ENCODE peak calls at places on chromosomes 11 and 22, in eight cellular contexts. N is AG09309, C is ovary, E is GM20000, Y is testis, R is IMR-90, K is neural progenitor cell, G is endothelial cell of umbilical vein. F is an unnamed sample.
A peak's percentile ranks its signal among the peaks of the same experiment; 100 is the strongest.

GRCh38 chr11:59716051-59716450 is 2.4 kb upstream of the OR10V1 start:
- DNase-seq in N (no peak), C (no peak), E (no peak), Y (no peak), R (no peak), K (no peak), G (no peak), F (no peak)

GRCh38 chr11:70913715-70914231 is 338.6 kb downstream of the SHANK2 start:
- DNase-seq in N (no peak), C (no peak), E (no peak), Y (no peak), R (no peak), K (peak; percentile 78), G (no peak), F (no peak)

GRCh38 chr11:34564807-34565241 is 51.2 kb upstream of the ELF5 start:
- DNase-seq in N (no peak), C (no peak), E (no peak), Y (peak; percentile 30), R (no peak), K (no peak), G (no peak), F (no peak)

GRCh38 chr22:37229805-37230672 is 14.0 kb downstream of the RAC2 start:
- DNase-seq in N (peak; percentile 8), C (no peak), E (peak; percentile 85), Y (no peak), R (peak; percentile 51), K (no peak), G (no peak), F (no peak)

GRCh38 chr11:61754534-61755482 is 2.4 kb downstream of the MYRF start:
- DNase-seq in N (no peak), C (peak; percentile 74), E (no peak), Y (no peak), R (peak; percentile 54), K (peak; percentile 51), G (no peak), F (no peak)

GRCh38 chr11:135075740-135076139 is 663.7 kb upstream of the B3GAT1 start:
- DNase-seq in N (no peak), C (peak; percentile 44), E (no peak), Y (peak; percentile 97), R (peak; percentile 5), K (peak; percentile 52), G (peak; percentile 27), F (peak; percentile 46)

GRCh38 chr11:113572349-113572748 is 97.2 kb upstream of the DRD2 start:
- DNase-seq in N (no peak), C (no peak), E (no peak), Y (no peak), R (no peak), K (no peak), G (no peak), F (no peak)

GRCh38 chr11:122153746-122154145 is 37.7 kb upstream of the BLID start:
- DNase-seq in N (no peak), C (no peak), E (no peak), Y (no peak), R (no peak), K (no peak), G (peak; percentile 20), F (no peak)

GRCh38 chr11:31680770-31681169 is 130.4 kb downstream of the PAX6 start:
- DNase-seq in N (no peak), C (no peak), E (no peak), Y (no peak), R (no peak), K (no peak), G (no peak), F (no peak)

GRCh38 chr22:47006869-47007268 is 244.4 kb downstream of the TBC1D22A start:
- DNase-seq in N (no peak), C (no peak), E (no peak), Y (no peak), R (no peak), K (no peak), G (no peak), F (no peak)

GRCh38 chr11:33875621-33876294 is 16.1 kb downstream of the LMO2 start:
- DNase-seq in N (no peak), C (no peak), E (no peak), Y (no peak), R (no peak), K (no peak), G (no peak), F (no peak)

GRCh38 chr11:44777537-44778199 is 50.9 kb downstream of the TSPAN18 start:
- DNase-seq in N (no peak), C (no peak), E (no peak), Y (no peak), R (no peak), K (no peak), G (no peak), F (no peak)

GRCh38 chr11:3939651-3940190 is 84.3 kb downstream of the STIM1 start:
- DNase-seq in N (peak; percentile 62), C (no peak), E (no peak), Y (no peak), R (peak; percentile 74), K (no peak), G (no peak), F (no peak)

GRCh38 chr11:61797263-61797944 is 4.7 kb downstream of the FEN1 start:
- DNase-seq in N (peak; percentile 46), C (peak; percentile 73), E (peak; percentile 69), Y (peak; percentile 91), R (peak; percentile 88), K (peak; percentile 78), G (peak; percentile 91), F (peak; percentile 90)

GRCh38 chr11:100562102-100562501 is 125.0 kb upstream of the ARHGAP42 start:
- DNase-seq in N (peak; percentile 57), C (no peak), E (no peak), Y (no peak), R (peak; percentile 86), K (no peak), G (peak; percentile 93), F (no peak)

GRCh38 chr11:71452354-71453020 is 516 bp upstream of the NADSYN1 start:
- DNase-seq in N (peak; percentile 25), C (peak; percentile 54), E (no peak), Y (peak; percentile 59), R (peak; percentile 35), K (peak; percentile 67), G (peak; percentile 63), F (no peak)

GRCh38 chr11:2265396-2265795 is 5.0 kb downstream of the ASCL2 start:
- DNase-seq in N (no peak), C (no peak), E (no peak), Y (peak; percentile 17), R (no peak), K (no peak), G (no peak), F (no peak)

GRCh38 chr11:132911186-132911585 is 621.1 kb downstream of the OPCML start:
- DNase-seq in N (no peak), C (no peak), E (no peak), Y (no peak), R (peak; percentile 58), K (no peak), G (no peak), F (no peak)

GRCh38 chr11:109728056-109728455 is 306.1 kb downstream of the C11orf87 start:
- DNase-seq in N (no peak), C (no peak), E (no peak), Y (no peak), R (no peak), K (no peak), G (no peak), F (no peak)

GRCh38 chr22:20436309-20437252 is 1.0 kb downstream of the SCARF2 start:
- DNase-seq in N (no peak), C (peak; percentile 73), E (peak; percentile 55), Y (no peak), R (peak; percentile 30), K (peak; percentile 85), G (peak; percentile 20), F (no peak)

GRCh38 chr11:102513869-102514268 is 16.7 kb downstream of the MMP7 start:
- DNase-seq in N (no peak), C (no peak), E (no peak), Y (no peak), R (peak; percentile 34), K (no peak), G (no peak), F (peak; percentile 52)

GRCh38 chr22:29689201-29689871 is 30.5 kb upstream of the CABP7 start:
- DNase-seq in N (no peak), C (no peak), E (no peak), Y (no peak), R (no peak), K (peak; percentile 42), G (no peak), F (no peak)

GRCh38 chr11:43943357-43943930 is 1.0 kb downstream of the C11orf96 start:
- DNase-seq in N (no peak), C (no peak), E (no peak), Y (no peak), R (peak; percentile 17), K (peak; percentile 53), G (peak; percentile 42), F (no peak)

GRCh38 chr11:124740277-124740882 is 638 bp downstream of the NRGN start:
- DNase-seq in N (no peak), C (peak; percentile 37), E (peak; percentile 75), Y (no peak), R (no peak), K (peak; percentile 53), G (peak; percentile 58), F (no peak)
- TF ChIP-seq CTCF in N (peak; percentile 44), C (no peak), E (peak; percentile 32), Y (peak; percentile 45), R (peak; percentile 45), K (peak; percentile 44), G (peak; percentile 69), F (peak; percentile 43)

GRCh38 chr22:21693333-21693998 is 27.7 kb downstream of the PPIL2 start:
- DNase-seq in N (no peak), C (no peak), E (no peak), Y (no peak), R (no peak), K (no peak), G (no peak), F (no peak)

GRCh38 chr22:21693999-21694341 is 28.2 kb downstream of the PPIL2 start:
- DNase-seq in N (no peak), C (no peak), E (no peak), Y (no peak), R (no peak), K (no peak), G (no peak), F (no peak)

GRCh38 chr22:21694795-21695431 is 29.1 kb downstream of the PPIL2 start:
- DNase-seq in N (no peak), C (no peak), E (no peak), Y (no peak), R (no peak), K (no peak), G (no peak), F (no peak)

GRCh38 chr22:21695432-21696085 is 29.7 kb downstream of the PPIL2 start:
- DNase-seq in N (no peak), C (no peak), E (no peak), Y (no peak), R (no peak), K (no peak), G (no peak), F (no peak)

GRCh38 chr22:21694394-21694793 is 28.6 kb downstream of the PPIL2 start:
- DNase-seq in N (no peak), C (no peak), E (no peak), Y (no peak), R (no peak), K (no peak), G (no peak), F (no peak)
- TF ChIP-seq CTCF in N (no peak), C (no peak), E (no peak), Y (no peak), R (no peak), K (no peak), G (no peak), F (no peak)

GRCh38 chr11:47186937-47187681 is 875 bp upstream of the PACSIN3 start:
- DNase-seq in N (no peak), C (peak; percentile 64), E (peak; percentile 77), Y (peak; percentile 58), R (peak; percentile 54), K (peak; percentile 76), G (peak; percentile 49), F (peak; percentile 50)
- TF ChIP-seq CTCF in N (no peak), C (no peak), E (no peak), Y (no peak), R (no peak), K (peak; percentile 27), G (no peak), F (no peak)

GRCh38 chr11:69102732-69103615 is 52.8 kb upstream of the SMIM38 start:
- DNase-seq in N (no peak), C (no peak), E (no peak), Y (no peak), R (no peak), K (peak; percentile 64), G (no peak), F (no peak)
- TF ChIP-seq CTCF in N (peak; percentile 27), C (no peak), E (no peak), Y (no peak), R (peak; percentile 24), K (peak; percentile 41), G (no peak), F (no peak)